ENCODE peak calls at places on chromosomes 12 and 14, in four cellular contexts. One of them, this sample, is unnamed.

GRCh38 chr14:77322951-77323350 is 2.1 kb downstream of the GSTZ1 start:
- DNase-seq in GM12878: no peak
- DNase-seq in endothelial cell of umbilical vein: no peak
- DNase-seq in SK-N-SH: no peak
- DNase-seq in this sample: no peak

GRCh38 chr14:24307575-24308341 is at the start of gene CIDEB:
- DNase-seq in endothelial cell of umbilical vein: peak
- DNase-seq in GM12878: no peak
- DNase-seq in SK-N-SH: peak
- DNase-seq in this sample: peak

GRCh38 chr12:128810182-128811127 is 13.3 kb downstream of the SLC15A4 start:
- DNase-seq in GM12878: peak
- DNase-seq in SK-N-SH: peak
- DNase-seq in endothelial cell of umbilical vein: no peak
- DNase-seq in this sample: no peak

GRCh38 chr12:13278249-13278787 is 81.8 kb downstream of the EMP1 start:
- DNase-seq in GM12878: no peak
- DNase-seq in SK-N-SH: peak
- DNase-seq in endothelial cell of umbilical vein: peak
- DNase-seq in this sample: peak

GRCh38 chr14:104035300-104035699 is 50.2 kb upstream of the ASPG start:
- DNase-seq in SK-N-SH: peak
- DNase-seq in endothelial cell of umbilical vein: no peak
- DNase-seq in GM12878: no peak
- DNase-seq in this sample: no peak

GRCh38 chr12:100672075-100672592 is 98.7 kb downstream of the GAS2L3 start:
- DNase-seq in GM12878: no peak
- DNase-seq in SK-N-SH: peak
- DNase-seq in endothelial cell of umbilical vein: peak
- DNase-seq in this sample: peak

GRCh38 chr12:68169213-68169889 is 9.8 kb upstream of the IFNG start:
- DNase-seq in endothelial cell of umbilical vein: no peak
- DNase-seq in SK-N-SH: no peak
- DNase-seq in GM12878: no peak
- DNase-seq in this sample: no peak

GRCh38 chr14:90561920-90562319 is 165.1 kb downstream of the CALM1 start:
- DNase-seq in endothelial cell of umbilical vein: no peak
- DNase-seq in SK-N-SH: no peak
- DNase-seq in GM12878: no peak
- DNase-seq in this sample: no peak

GRCh38 chr14:50678163-50678562 is 10.1 kb upstream of the SAV1 start:
- DNase-seq in SK-N-SH: no peak
- DNase-seq in endothelial cell of umbilical vein: no peak
- DNase-seq in GM12878: no peak
- DNase-seq in this sample: no peak

GRCh38 chr12:99097170-99097569 is 452.1 kb downstream of the APAF1 start:
- DNase-seq in endothelial cell of umbilical vein: no peak
- DNase-seq in GM12878: no peak
- DNase-seq in SK-N-SH: no peak
- DNase-seq in this sample: no peak

GRCh38 chr14:100653409-100653808 is 66.2 kb upstream of the BEGAIN start:
- DNase-seq in GM12878: no peak
- DNase-seq in endothelial cell of umbilical vein: no peak
- DNase-seq in SK-N-SH: peak
- DNase-seq in this sample: peak

GRCh38 chr12:132524405-132524804 is 34.5 kb downstream of the FBRSL1 start:
- DNase-seq in endothelial cell of umbilical vein: no peak
- DNase-seq in SK-N-SH: no peak
- DNase-seq in GM12878: no peak
- DNase-seq in this sample: no peak

GRCh38 chr12:50222275-50222783 is 55.2 kb upstream of the CERS5 start:
- DNase-seq in SK-N-SH: peak
- DNase-seq in endothelial cell of umbilical vein: peak
- DNase-seq in GM12878: no peak
- DNase-seq in this sample: peak

GRCh38 chr14:32588448-32589320 is 259.6 kb downstream of the AKAP6 start:
- DNase-seq in GM12878: no peak
- DNase-seq in SK-N-SH: peak
- DNase-seq in endothelial cell of umbilical vein: peak
- DNase-seq in this sample: peak

GRCh38 chr12:28539691-28540323 is 349.6 kb downstream of the CCDC91 start:
- DNase-seq in SK-N-SH: no peak
- DNase-seq in endothelial cell of umbilical vein: no peak
- DNase-seq in GM12878: no peak
- DNase-seq in this sample: no peak

GRCh38 chr14:71333705-71334104 is 426.4 kb downstream of the PCNX1 start:
- DNase-seq in GM12878: no peak
- DNase-seq in SK-N-SH: no peak
- DNase-seq in endothelial cell of umbilical vein: no peak
- DNase-seq in this sample: no peak

GRCh38 chr14:22846811-22847307 is 10.5 kb downstream of the MMP14 start:
- DNase-seq in SK-N-SH: peak
- DNase-seq in endothelial cell of umbilical vein: no peak
- DNase-seq in GM12878: no peak
- DNase-seq in this sample: no peak

GRCh38 chr12:116528067-116528466 is 31.1 kb upstream of the MAP1LC3B2 start:
- DNase-seq in GM12878: no peak
- DNase-seq in SK-N-SH: no peak
- DNase-seq in endothelial cell of umbilical vein: peak
- DNase-seq in this sample: no peak

GRCh38 chr12:5035618-5036017 is 8.1 kb upstream of the KCNA5 start:
- DNase-seq in SK-N-SH: no peak
- DNase-seq in endothelial cell of umbilical vein: no peak
- DNase-seq in GM12878: no peak
- DNase-seq in this sample: no peak

GRCh38 chr14:81125536-81125935 is 95.2 kb downstream of the GTF2A1 start:
- DNase-seq in GM12878: no peak
- DNase-seq in SK-N-SH: no peak
- DNase-seq in endothelial cell of umbilical vein: no peak
- DNase-seq in this sample: no peak

GRCh38 chr12:25996677-25997076 is 38.2 kb downstream of the RASSF8 start:
- DNase-seq in SK-N-SH: no peak
- DNase-seq in endothelial cell of umbilical vein: no peak
- DNase-seq in GM12878: no peak
- DNase-seq in this sample: no peak

GRCh38 chr14:59358105-59358504 is 107.1 kb downstream of the GPR135 start:
- DNase-seq in SK-N-SH: peak
- DNase-seq in GM12878: no peak
- DNase-seq in endothelial cell of umbilical vein: no peak
- DNase-seq in this sample: peak

GRCh38 chr12:93243689-93244513 is 133.8 kb upstream of the NUDT4 start:
- DNase-seq in GM12878: peak
- DNase-seq in endothelial cell of umbilical vein: peak
- DNase-seq in SK-N-SH: peak
- DNase-seq in this sample: no peak

GRCh38 chr12:93089805-93090569 is 160.9 kb upstream of the EEA1 start:
- DNase-seq in SK-N-SH: no peak
- DNase-seq in endothelial cell of umbilical vein: peak
- DNase-seq in GM12878: no peak
- DNase-seq in this sample: no peak

GRCh38 chr12:20199780-20200179 is 168.6 kb upstream of the PDE3A start:
- DNase-seq in SK-N-SH: no peak
- DNase-seq in endothelial cell of umbilical vein: no peak
- DNase-seq in GM12878: no peak
- DNase-seq in this sample: no peak

GRCh38 chr12:5509122-5509521 is 77.2 kb downstream of the NTF3 start:
- DNase-seq in GM12878: no peak
- DNase-seq in SK-N-SH: no peak
- DNase-seq in endothelial cell of umbilical vein: no peak
- DNase-seq in this sample: no peak

GRCh38 chr14:33026850-33027420 is 88.3 kb downstream of the NPAS3 start:
- DNase-seq in SK-N-SH: no peak
- DNase-seq in GM12878: no peak
- DNase-seq in endothelial cell of umbilical vein: no peak
- DNase-seq in this sample: no peak

GRCh38 chr12:71558445-71558844 is 105.2 kb downstream of the ZFC3H1 start:
- DNase-seq in SK-N-SH: peak
- DNase-seq in GM12878: no peak
- DNase-seq in endothelial cell of umbilical vein: no peak
- DNase-seq in this sample: no peak

GRCh38 chr12:46224401-46224800 is 44.4 kb downstream of the SLC38A1 start:
- DNase-seq in GM12878: no peak
- DNase-seq in endothelial cell of umbilical vein: no peak
- DNase-seq in SK-N-SH: no peak
- DNase-seq in this sample: no peak

GRCh38 chr14:94348836-94349235 is 25.7 kb upstream of the SERPINA6 start:
- DNase-seq in SK-N-SH: no peak
- DNase-seq in endothelial cell of umbilical vein: no peak
- DNase-seq in GM12878: no peak
- DNase-seq in this sample: no peak

GRCh38 chr14:93943930-93944329 is 16.8 kb downstream of the FAM181A start:
- DNase-seq in GM12878: no peak
- DNase-seq in SK-N-SH: no peak
- DNase-seq in endothelial cell of umbilical vein: no peak
- DNase-seq in this sample: no peak

GRCh38 chr12:103326190-103326589 is 169.6 kb downstream of the C12orf42 start:
- DNase-seq in GM12878: no peak
- DNase-seq in endothelial cell of umbilical vein: no peak
- DNase-seq in SK-N-SH: peak
- DNase-seq in this sample: peak

GRCh38 chr12:16300706-16301105 is 23.2 kb upstream of the SLC15A5 start:
- DNase-seq in endothelial cell of umbilical vein: no peak
- DNase-seq in SK-N-SH: no peak
- DNase-seq in GM12878: no peak
- DNase-seq in this sample: no peak

GRCh38 chr14:58238252-58239247 is 6.1 kb upstream of the PSMA3 start:
- DNase-seq in GM12878: no peak
- DNase-seq in SK-N-SH: no peak
- DNase-seq in endothelial cell of umbilical vein: peak
- DNase-seq in this sample: no peak

GRCh38 chr12:113422030-113422900 is at the start of gene SDSL:
- DNase-seq in SK-N-SH: peak
- DNase-seq in endothelial cell of umbilical vein: peak
- DNase-seq in GM12878: peak
- DNase-seq in this sample: peak

GRCh38 chr12:7374423-7375144 is 69.4 kb downstream of the CD163L1 start:
- DNase-seq in GM12878: no peak
- DNase-seq in SK-N-SH: peak
- DNase-seq in endothelial cell of umbilical vein: peak
- DNase-seq in this sample: peak

GRCh38 chr12:7369274-7369729 is 65.4 kb downstream of the ACSM4 start:
- DNase-seq in endothelial cell of umbilical vein: no peak
- DNase-seq in SK-N-SH: peak
- DNase-seq in GM12878: peak
- DNase-seq in this sample: no peak

GRCh38 chr12:7375145-7375543 is 68.8 kb downstream of the CD163L1 start:
- DNase-seq in GM12878: no peak
- DNase-seq in SK-N-SH: no peak
- DNase-seq in endothelial cell of umbilical vein: no peak
- DNase-seq in this sample: no peak

GRCh38 chr12:7376196-7376595 is 67.8 kb downstream of the CD163L1 start:
- DNase-seq in GM12878: no peak
- DNase-seq in endothelial cell of umbilical vein: peak
- DNase-seq in SK-N-SH: no peak
- DNase-seq in this sample: no peak

DNA sequence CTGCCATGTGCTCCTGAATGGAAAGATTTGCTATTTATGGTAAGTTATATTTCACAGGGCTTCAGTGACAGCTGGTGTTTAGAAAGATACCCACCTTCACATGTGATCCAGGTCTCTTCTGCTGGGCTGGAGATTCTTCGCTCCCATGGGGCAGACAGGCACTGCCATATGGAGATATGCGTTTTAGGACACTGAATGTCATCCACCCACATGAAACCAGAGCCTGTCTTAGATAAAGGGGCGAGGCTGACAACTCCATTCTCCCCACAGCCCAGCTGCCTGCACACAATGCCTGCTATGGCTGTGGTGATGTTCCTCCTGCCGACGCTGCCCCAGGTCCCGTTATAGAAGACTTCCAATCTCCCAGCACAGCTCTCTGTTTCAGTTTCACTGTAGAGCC is 69.4 kb downstream of the ACSM4 start:
- DNase-seq in endothelial cell of umbilical vein: no peak
- DNase-seq in GM12878: no peak
- DNase-seq in SK-N-SH: no peak
- DNase-seq in this sample: no peak
- TF ChIP-seq MAX in endothelial cell of umbilical vein: no peak
- TF ChIP-seq MAX in GM12878: no peak
- TF ChIP-seq MAX in SK-N-SH: no peak
- TF ChIP-seq MAX in this sample: no peak

DNA sequence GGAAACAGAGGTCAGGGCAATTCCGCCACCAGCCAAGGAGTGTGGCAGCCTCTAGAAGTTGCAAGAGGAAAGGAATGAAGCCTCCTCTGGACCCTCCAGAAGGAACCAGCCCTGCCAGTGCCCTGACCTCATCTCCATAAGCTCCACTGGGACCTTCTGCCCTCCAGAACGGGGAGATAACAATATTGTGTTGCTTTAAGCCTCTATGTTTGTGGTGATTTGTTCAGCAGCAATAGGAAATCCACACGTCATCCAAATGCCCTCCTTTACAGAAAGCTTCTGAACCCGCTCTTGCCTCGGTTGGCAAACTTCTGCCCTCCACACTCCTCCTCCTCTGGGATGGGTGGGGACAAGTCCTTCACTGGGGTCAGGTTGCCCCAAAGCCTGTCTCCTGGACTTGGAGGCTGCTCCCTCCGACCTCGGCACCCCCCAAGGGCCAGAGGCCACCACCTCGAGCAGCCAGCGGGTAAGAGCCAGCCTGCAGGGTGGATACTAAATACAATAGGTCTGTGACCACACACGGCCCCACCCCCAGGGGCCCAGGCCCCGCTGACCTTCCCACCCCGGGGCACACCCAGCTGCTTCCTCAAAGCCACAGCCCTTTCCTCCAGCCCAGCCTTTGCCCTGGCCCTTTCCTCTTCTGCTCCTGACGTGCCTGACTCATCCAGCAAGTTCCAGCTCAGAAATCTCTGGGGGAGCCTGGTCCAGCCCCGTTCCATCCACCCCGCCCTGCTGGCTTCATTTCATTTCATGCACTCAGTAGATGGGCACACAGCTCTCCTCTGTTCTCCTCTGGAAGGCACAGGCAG is 58.7 kb upstream of the NCOR2 start:
- DNase-seq in endothelial cell of umbilical vein: peak
- DNase-seq in GM12878: no peak
- DNase-seq in SK-N-SH: no peak
- DNase-seq in this sample: no peak
- TF ChIP-seq MAX in endothelial cell of umbilical vein: no peak
- TF ChIP-seq MAX in GM12878: no peak
- TF ChIP-seq MAX in SK-N-SH: no peak
- TF ChIP-seq MAX in this sample: no peak

GRCh38 chr14:106691601-106692291 is 1165.4 kb downstream of the TMEM121 start:
- DNase-seq in SK-N-SH: peak
- DNase-seq in GM12878: peak
- DNase-seq in endothelial cell of umbilical vein: no peak
- DNase-seq in this sample: peak
- TF ChIP-seq MAX in SK-N-SH: no peak
- TF ChIP-seq MAX in GM12878: peak
- TF ChIP-seq MAX in endothelial cell of umbilical vein: no peak
- TF ChIP-seq MAX in this sample: no peak

DNA sequence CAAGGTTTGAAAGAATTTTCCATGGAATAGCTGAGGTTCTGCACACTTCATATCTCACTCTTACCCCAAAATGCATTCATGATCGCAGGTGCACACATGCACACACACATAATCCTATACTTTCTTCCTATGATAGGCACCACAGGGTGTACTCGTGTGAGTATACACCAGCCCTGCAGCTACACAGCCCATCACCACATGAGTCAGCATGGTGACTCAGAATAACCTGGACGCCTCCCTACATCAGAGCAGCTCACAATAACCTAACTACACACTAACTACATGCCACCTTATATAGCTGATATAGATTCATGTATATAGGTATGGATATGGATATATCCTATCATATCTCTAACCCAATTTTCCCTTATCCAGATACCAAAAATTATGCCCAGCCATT is 850.2 kb upstream of the TMEM132C start:
- DNase-seq in GM12878: no peak
- DNase-seq in endothelial cell of umbilical vein: no peak
- DNase-seq in SK-N-SH: no peak
- DNase-seq in this sample: no peak
- TF ChIP-seq MAX in GM12878: no peak
- TF ChIP-seq MAX in endothelial cell of umbilical vein: no peak
- TF ChIP-seq MAX in SK-N-SH: no peak
- TF ChIP-seq MAX in this sample: no peak